ENCODE peak calls at places on chromosome 2, in six cellular contexts. O is uterus; K is GM23338; N is colonic mucosa; F is CD4-positive, alpha-beta memory T cell; S is hepatocyte. R is an unnamed sample.

GRCh38 chr2:220215785-220216184 is 588.4 kb downstream of the SLC4A3 start:
- DNase-seq in N (no peak), O (no peak), F (no peak), K (no peak), S (no peak), R (no peak)

GRCh38 chr2:70024284-70024683 is 62.9 kb upstream of the ASPRV1 start:
- DNase-seq in K (peak; percentile 72), N (no peak), F (no peak), S (no peak), O (no peak), R (no peak)

GRCh38 chr2:161946489-161947107 is 127.4 kb downstream of the DPP4 start:
- DNase-seq in S (peak; percentile 28), K (peak; percentile 51), N (peak; percentile 40), O (no peak), F (peak; percentile 31), R (no peak)

GRCh38 chr2:182854405-182855105 is 11.9 kb downstream of the FRZB start:
- DNase-seq in O (no peak), K (peak; percentile 35), N (no peak), F (no peak), S (no peak), R (no peak)

GRCh38 chr2:27001851-27002369 is 30.9 kb upstream of the TMEM214 start:
- DNase-seq in S (no peak), N (no peak), K (peak; percentile 51), O (no peak), F (no peak), R (no peak)

GRCh38 chr2:182668671-182669070 is 47.4 kb upstream of the DNAJC10 start:
- DNase-seq in K (peak; percentile 12), S (peak; percentile 44), F (no peak), O (no peak), N (peak; percentile 23), R (no peak)

GRCh38 chr2:127674241-127675209 is 805 bp downstream of the LIMS2 start:
- DNase-seq in K (peak; percentile 47), N (no peak), F (no peak), O (no peak), S (no peak), R (peak; percentile 57)

GRCh38 chr2:146927080-146927714 is 917.6 kb upstream of the ACVR2A start:
- DNase-seq in O (peak; percentile 58), N (peak; percentile 40), S (peak; percentile 75), F (no peak), K (peak; percentile 84), R (peak; percentile 74)

GRCh38 chr2:31107588-31108300 is 30.5 kb downstream of the GALNT14 start:
- DNase-seq in K (peak; percentile 33), N (no peak), F (no peak), S (peak; percentile 25), O (no peak), R (no peak)

GRCh38 chr2:32838418-32838817 is 108.3 kb upstream of the LTBP1 start:
- DNase-seq in K (no peak), F (no peak), S (no peak), N (no peak), O (no peak), R (no peak)

GRCh38 chr2:223815884-223816570 is 21.4 kb downstream of the AP1S3 start:
- DNase-seq in S (no peak), F (no peak), O (no peak), N (no peak), K (no peak), R (no peak)

GRCh38 chr2:175418224-175418843 is 236.8 kb upstream of the ATP5MC3 start:
- DNase-seq in S (peak; percentile 6), K (no peak), F (no peak), O (no peak), N (no peak), R (no peak)

GRCh38 chr2:221477697-221478096 is 94.4 kb downstream of the EPHA4 start:
- DNase-seq in F (no peak), S (no peak), O (no peak), K (no peak), N (no peak), R (no peak)

GRCh38 chr2:64795024-64795592 is 141.4 kb upstream of the SERTAD2 start:
- DNase-seq in K (no peak), N (no peak), F (no peak), S (no peak), O (no peak), R (no peak)

GRCh38 chr2:174682578-174683391 is 81.5 kb downstream of the CHRNA1 start:
- DNase-seq in O (peak; percentile 78), F (peak; percentile 71), K (peak; percentile 82), S (peak; percentile 84), N (peak; percentile 58), R (peak; percentile 83)

GRCh38 chr2:219997341-219997851 is 370.0 kb downstream of the SLC4A3 start:
- DNase-seq in F (no peak), K (peak; percentile 81), N (peak; percentile 23), S (peak; percentile 29), O (peak; percentile 49), R (no peak)

GRCh38 chr2:200356306-200356705 is 49.8 kb downstream of the SPATS2L start:
- DNase-seq in N (no peak), K (no peak), F (no peak), S (no peak), O (no peak), R (no peak)

GRCh38 chr2:4995466-4995865 is 696.7 kb upstream of the SOX11 start:
- DNase-seq in K (peak; percentile 35), S (peak; percentile 11), F (no peak), O (no peak), N (no peak), R (no peak)

GRCh38 chr2:189408294-189408693 is 33.0 kb upstream of the WDR75 start:
- DNase-seq in S (no peak), K (no peak), F (no peak), O (no peak), N (no peak), R (no peak)

GRCh38 chr2:233600361-233600760 is 17.1 kb upstream of the UGT1A8 start:
- DNase-seq in F (no peak), S (no peak), N (no peak), O (no peak), K (no peak), R (no peak)

GRCh38 chr2:3598912-3599854 is 4.3 kb downstream of the COLEC11 start:
- DNase-seq in K (no peak), S (no peak), N (no peak), O (no peak), F (no peak), R (no peak)

GRCh38 chr2:77296791-77297190 is 225.4 kb downstream of the LRRTM4 start:
- DNase-seq in O (no peak), N (no peak), K (peak; percentile 22), S (no peak), F (no peak), R (no peak)

GRCh38 chr2:238808761-238809160 is 39.1 kb upstream of the TWIST2 start:
- DNase-seq in O (no peak), S (no peak), N (no peak), K (no peak), F (no peak), R (no peak)

GRCh38 chr2:172427990-172428840 is 829 bp downstream of the ITGA6 start:
- DNase-seq in K (peak; percentile 82), F (peak; percentile 64), N (peak; percentile 77), S (peak; percentile 62), O (peak; percentile 19), R (peak; percentile 75)

GRCh38 chr2:238869293-238870124 is 21.6 kb downstream of the TWIST2 start:
- DNase-seq in O (no peak), N (no peak), K (no peak), F (no peak), S (no peak), R (no peak)

GRCh38 chr2:45027051-45027450 is 17.8 kb upstream of the SIX2 start:
- DNase-seq in O (no peak), N (no peak), S (no peak), F (no peak), K (no peak), R (no peak)

GRCh38 chr2:149080104-149080503 is 41.6 kb downstream of the LYPD6B start:
- DNase-seq in O (no peak), F (no peak), K (no peak), S (no peak), N (no peak), R (no peak)
- H3K4me1 ChIP-seq in O (no peaks in the 10 kb centered on the region), F (no peaks in the 10 kb centered on the region), K (peaks cover 59% of the 10 kb centered on the region), S (peaks cover 29% of the 10 kb centered on the region), N (no peaks in the 10 kb centered on the region), R (no peaks in the 10 kb centered on the region)

DNA sequence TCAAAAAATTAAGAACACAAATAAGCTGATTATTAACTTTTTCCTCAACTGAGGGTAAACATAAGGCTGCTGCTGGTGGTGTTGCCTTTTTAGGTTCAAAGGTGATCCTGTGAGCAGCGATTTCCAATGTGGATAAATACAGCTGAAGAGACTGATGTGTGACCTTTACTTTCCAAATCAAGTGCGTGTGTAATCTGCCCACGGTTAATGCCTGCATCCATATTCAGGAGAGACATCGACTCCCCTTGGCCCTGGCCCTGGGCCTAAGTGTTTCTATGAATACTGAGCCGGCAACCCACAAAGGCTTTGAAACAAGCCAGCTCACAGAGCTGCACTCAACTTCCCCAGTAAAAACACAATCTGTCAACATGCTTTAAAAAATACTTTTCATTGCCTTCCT is 1026.5 kb downstream of the TMEM182 start:
- DNase-seq in O (no peak), K (peak; percentile 4), S (peak; percentile 5), N (no peak), F (no peak), R (no peak)
- H3K4me1 ChIP-seq in O (no peaks in the 10 kb centered on the region), K (peaks cover 30% of the 10 kb centered on the region), S (peaks cover 5% of the 10 kb centered on the region), N (no peaks in the 10 kb centered on the region), F (no peaks in the 10 kb centered on the region), R (no peaks in the 10 kb centered on the region)

GRCh38 chr2:207112397-207112796 is 53.4 kb downstream of the KLF7 start:
- DNase-seq in K (no peak), F (no peak), O (no peak), N (no peak), S (no peak), R (no peak)
- H3K4me1 ChIP-seq in K (no peaks in the 10 kb centered on the region), F (no peaks in the 10 kb centered on the region), O (no peaks in the 10 kb centered on the region), N (no peaks in the 10 kb centered on the region), S (peaks cover 5% of the 10 kb centered on the region), R (no peaks in the 10 kb centered on the region)

GRCh38 chr2:119254601-119255080 is 31.0 kb downstream of the STEAP3 start:
- DNase-seq in K (no peak), N (no peak), F (no peak), O (no peak), S (no peak), R (no peak)

GRCh38 chr2:119252186-119253113 is 28.8 kb downstream of the STEAP3 start:
- DNase-seq in N (no peak), O (no peak), K (no peak), S (peak; percentile 78), F (no peak), R (no peak)

GRCh38 chr2:119251652-119252051 is 28.0 kb downstream of the STEAP3 start:
- DNase-seq in O (no peak), N (no peak), K (no peak), F (no peak), S (no peak), R (no peak)

GRCh38 chr2:119253760-119254600 is 30.3 kb downstream of the STEAP3 start:
- DNase-seq in K (no peak), O (no peak), N (no peak), S (no peak), F (no peak), R (no peak)

DNA sequence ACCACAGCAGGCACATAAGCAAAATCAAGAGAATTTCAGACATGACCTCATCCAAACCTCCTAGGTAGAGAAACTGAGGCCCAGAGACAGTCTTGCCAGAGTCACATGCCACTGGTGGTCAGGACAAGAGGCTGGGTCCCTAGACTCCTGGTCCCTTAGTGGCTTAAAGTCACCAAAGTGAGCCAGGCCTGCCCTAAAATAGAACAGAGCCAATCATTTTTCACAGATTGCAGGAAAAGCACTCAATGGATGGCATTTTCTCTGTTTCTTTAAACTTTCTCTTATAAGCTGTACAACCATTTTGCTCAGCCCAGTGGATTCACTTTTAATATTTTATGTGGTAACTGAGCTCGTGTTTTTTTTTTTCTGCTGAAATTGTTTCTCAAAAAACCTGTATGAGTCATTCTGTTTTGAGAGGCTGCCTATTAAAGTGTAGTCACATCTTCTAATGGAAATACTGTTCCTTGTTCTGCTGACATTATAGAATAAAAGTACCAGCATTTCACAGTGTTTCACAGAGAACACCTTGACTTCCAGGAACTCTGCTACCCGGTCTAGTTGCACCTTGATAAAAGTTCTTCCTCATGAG is 29.6 kb downstream of the STEAP3 start:
- DNase-seq in F (no peak), K (no peak), S (no peak), O (no peak), N (no peak), R (no peak)
- H3K4me1 ChIP-seq in F (no peaks in the 10 kb centered on the region), K (peaks cover 28% of the 10 kb centered on the region), S (peaks cover 8% of the 10 kb centered on the region), O (no peaks in the 10 kb centered on the region), N (no peaks in the 10 kb centered on the region), R (no peaks in the 10 kb centered on the region)